ENCODE peak calls at places on chromosome 4, in six cellular contexts. One of them, this sample, is unnamed. For H3K4me1, the result is how much of the 10 kb centered on the place peaks cover.

GRCh38 chr4:13888112-13888511 is 260.6 kb upstream of the BOD1L1 start:
- DNase-seq in hepatocyte: no peak
- DNase-seq in breast epithelium: no peak
- DNase-seq in sigmoid colon: no peak
- DNase-seq in MM.1S: no peak
- DNase-seq in adrenal gland: no peak
- DNase-seq in this sample: peak

GRCh38 chr4:55440786-55441185 is 45.0 kb downstream of the TMEM165 start:
- DNase-seq in breast epithelium: no peak
- DNase-seq in sigmoid colon: no peak
- DNase-seq in MM.1S: no peak
- DNase-seq in adrenal gland: no peak
- DNase-seq in hepatocyte: no peak
- DNase-seq in this sample: no peak

GRCh38 chr4:112766422-112766821 is 129.5 kb downstream of the LARP7 start:
- DNase-seq in hepatocyte: peak
- DNase-seq in sigmoid colon: no peak
- DNase-seq in breast epithelium: no peak
- DNase-seq in adrenal gland: no peak
- DNase-seq in MM.1S: peak
- DNase-seq in this sample: peak

GRCh38 chr4:108342325-108342986 is 173.7 kb upstream of the LEF1 start:
- DNase-seq in adrenal gland: no peak
- DNase-seq in hepatocyte: no peak
- DNase-seq in sigmoid colon: no peak
- DNase-seq in breast epithelium: no peak
- DNase-seq in MM.1S: peak
- DNase-seq in this sample: no peak

GRCh38 chr4:188127157-188127874 is 11.9 kb upstream of the TRIML1 start:
- DNase-seq in breast epithelium: no peak
- DNase-seq in adrenal gland: peak
- DNase-seq in MM.1S: no peak
- DNase-seq in hepatocyte: peak
- DNase-seq in sigmoid colon: no peak
- DNase-seq in this sample: no peak

GRCh38 chr4:77745792-77746191 is 73.4 kb downstream of the CNOT6L start:
- DNase-seq in hepatocyte: no peak
- DNase-seq in sigmoid colon: no peak
- DNase-seq in breast epithelium: no peak
- DNase-seq in adrenal gland: no peak
- DNase-seq in MM.1S: no peak
- DNase-seq in this sample: no peak

GRCh38 chr4:163107754-163108153 is 58.9 kb downstream of the NAF1 start:
- DNase-seq in hepatocyte: no peak
- DNase-seq in MM.1S: peak
- DNase-seq in adrenal gland: no peak
- DNase-seq in sigmoid colon: no peak
- DNase-seq in breast epithelium: no peak
- DNase-seq in this sample: peak

GRCh38 chr4:45347056-45347455 is 620.7 kb upstream of the GNPDA2 start:
- DNase-seq in breast epithelium: no peak
- DNase-seq in MM.1S: no peak
- DNase-seq in hepatocyte: no peak
- DNase-seq in adrenal gland: no peak
- DNase-seq in sigmoid colon: no peak
- DNase-seq in this sample: no peak

GRCh38 chr4:98262431-98262830 is 1.2 kb downstream of the RAP1GDS1 start:
- DNase-seq in MM.1S: no peak
- DNase-seq in breast epithelium: no peak
- DNase-seq in hepatocyte: no peak
- DNase-seq in adrenal gland: no peak
- DNase-seq in sigmoid colon: no peak
- DNase-seq in this sample: peak

GRCh38 chr4:121519236-121519838 is 138.5 kb upstream of the QRFPR start:
- DNase-seq in hepatocyte: no peak
- DNase-seq in sigmoid colon: no peak
- DNase-seq in breast epithelium: no peak
- DNase-seq in adrenal gland: no peak
- DNase-seq in MM.1S: no peak
- DNase-seq in this sample: no peak

GRCh38 chr4:149835280-149835679 is 19.6 kb upstream of the IQCM start:
- DNase-seq in sigmoid colon: no peak
- DNase-seq in hepatocyte: no peak
- DNase-seq in adrenal gland: no peak
- DNase-seq in breast epithelium: no peak
- DNase-seq in MM.1S: no peak
- DNase-seq in this sample: no peak

GRCh38 chr4:7252510-7253340 is 60.4 kb downstream of the SORCS2 start:
- DNase-seq in sigmoid colon: no peak
- DNase-seq in breast epithelium: no peak
- DNase-seq in hepatocyte: no peak
- DNase-seq in adrenal gland: no peak
- DNase-seq in MM.1S: no peak
- DNase-seq in this sample: no peak

GRCh38 chr4:154361450-154361849 is 130.1 kb downstream of the DCHS2 start:
- DNase-seq in breast epithelium: no peak
- DNase-seq in adrenal gland: no peak
- DNase-seq in sigmoid colon: no peak
- DNase-seq in MM.1S: peak
- DNase-seq in hepatocyte: no peak
- DNase-seq in this sample: no peak

GRCh38 chr4:174248407-174248806 is 35.1 kb downstream of the FBXO8 start:
- DNase-seq in breast epithelium: no peak
- DNase-seq in MM.1S: no peak
- DNase-seq in hepatocyte: no peak
- DNase-seq in adrenal gland: no peak
- DNase-seq in sigmoid colon: no peak
- DNase-seq in this sample: no peak

GRCh38 chr4:85952982-85953650 is 406.7 kb downstream of the MAPK10 start:
- DNase-seq in sigmoid colon: no peak
- DNase-seq in breast epithelium: no peak
- DNase-seq in adrenal gland: no peak
- DNase-seq in MM.1S: no peak
- DNase-seq in hepatocyte: no peak
- DNase-seq in this sample: no peak

GRCh38 chr4:165440415-165440882 is 61.6 kb downstream of the CPE start:
- DNase-seq in sigmoid colon: no peak
- DNase-seq in breast epithelium: no peak
- DNase-seq in MM.1S: no peak
- DNase-seq in adrenal gland: no peak
- DNase-seq in hepatocyte: peak
- DNase-seq in this sample: peak

GRCh38 chr4:95190751-95191436 is 357.9 kb downstream of the UNC5C start:
- DNase-seq in breast epithelium: no peak
- DNase-seq in hepatocyte: peak
- DNase-seq in MM.1S: no peak
- DNase-seq in adrenal gland: no peak
- DNase-seq in sigmoid colon: no peak
- DNase-seq in this sample: peak

GRCh38 chr4:169231647-169232262 is 39.0 kb downstream of the SH3RF1 start:
- DNase-seq in adrenal gland: no peak
- DNase-seq in sigmoid colon: no peak
- DNase-seq in MM.1S: no peak
- DNase-seq in breast epithelium: no peak
- DNase-seq in hepatocyte: no peak
- DNase-seq in this sample: no peak

GRCh38 chr4:81648576-81649272 is 177.0 kb upstream of the RASGEF1B start:
- DNase-seq in adrenal gland: no peak
- DNase-seq in hepatocyte: no peak
- DNase-seq in sigmoid colon: no peak
- DNase-seq in MM.1S: peak
- DNase-seq in breast epithelium: no peak
- DNase-seq in this sample: no peak

GRCh38 chr4:74456056-74456744 is 11.3 kb downstream of the AREG start:
- DNase-seq in adrenal gland: no peak
- DNase-seq in sigmoid colon: no peak
- DNase-seq in hepatocyte: no peak
- DNase-seq in MM.1S: no peak
- DNase-seq in breast epithelium: no peak
- DNase-seq in this sample: no peak

GRCh38 chr4:100417565-100417964 is 100.3 kb downstream of the EMCN start:
- DNase-seq in hepatocyte: no peak
- DNase-seq in sigmoid colon: no peak
- DNase-seq in breast epithelium: no peak
- DNase-seq in MM.1S: no peak
- DNase-seq in adrenal gland: peak
- DNase-seq in this sample: peak

GRCh38 chr4:156475322-156475721 is 496.3 kb downstream of the PDGFC start:
- DNase-seq in adrenal gland: no peak
- DNase-seq in breast epithelium: no peak
- DNase-seq in sigmoid colon: no peak
- DNase-seq in MM.1S: peak
- DNase-seq in hepatocyte: peak
- DNase-seq in this sample: peak

GRCh38 chr4:93780080-93780479 is 48.5 kb upstream of the ATOH1 start:
- DNase-seq in hepatocyte: no peak
- DNase-seq in breast epithelium: no peak
- DNase-seq in MM.1S: no peak
- DNase-seq in adrenal gland: no peak
- DNase-seq in sigmoid colon: no peak
- DNase-seq in this sample: no peak

GRCh38 chr4:24802648-24803047 is 7.3 kb downstream of the SOD3 start:
- DNase-seq in sigmoid colon: no peak
- DNase-seq in MM.1S: peak
- DNase-seq in hepatocyte: no peak
- DNase-seq in breast epithelium: no peak
- DNase-seq in adrenal gland: no peak
- DNase-seq in this sample: no peak

GRCh38 chr4:4987656-4988055 is 31.6 kb downstream of the CYTL1 start:
- DNase-seq in sigmoid colon: no peak
- DNase-seq in adrenal gland: no peak
- DNase-seq in MM.1S: no peak
- DNase-seq in breast epithelium: no peak
- DNase-seq in hepatocyte: no peak
- DNase-seq in this sample: no peak

GRCh38 chr4:22969314-22969896 is 276.7 kb downstream of the GBA3 start:
- DNase-seq in MM.1S: no peak
- DNase-seq in breast epithelium: no peak
- DNase-seq in adrenal gland: no peak
- DNase-seq in hepatocyte: peak
- DNase-seq in sigmoid colon: no peak
- DNase-seq in this sample: no peak

GRCh38 chr4:17010426-17011087 is 112.1 kb upstream of the LDB2 start:
- DNase-seq in MM.1S: peak
- DNase-seq in hepatocyte: no peak
- DNase-seq in sigmoid colon: no peak
- DNase-seq in breast epithelium: no peak
- DNase-seq in adrenal gland: no peak
- DNase-seq in this sample: no peak
- H3K4me1 ChIP-seq in MM.1S: under half
- H3K4me1 ChIP-seq in hepatocyte: under half
- H3K4me1 ChIP-seq in sigmoid colon: under half
- H3K4me1 ChIP-seq in breast epithelium: under half
- H3K4me1 ChIP-seq in adrenal gland: under half
- H3K4me1 ChIP-seq in this sample: under half

GRCh38 chr4:184262901-184263300 is 45.2 kb upstream of the ENPP6 start:
- DNase-seq in adrenal gland: no peak
- DNase-seq in sigmoid colon: no peak
- DNase-seq in breast epithelium: no peak
- DNase-seq in hepatocyte: no peak
- DNase-seq in MM.1S: no peak
- DNase-seq in this sample: peak

GRCh38 chr4:184263910-184264732 is 46.4 kb upstream of the ENPP6 start:
- DNase-seq in adrenal gland: peak
- DNase-seq in breast epithelium: peak
- DNase-seq in MM.1S: peak
- DNase-seq in hepatocyte: peak
- DNase-seq in sigmoid colon: peak
- DNase-seq in this sample: peak

GRCh38 chr4:184261246-184261645 is 43.6 kb upstream of the ENPP6 start:
- DNase-seq in breast epithelium: no peak
- DNase-seq in adrenal gland: no peak
- DNase-seq in sigmoid colon: no peak
- DNase-seq in hepatocyte: no peak
- DNase-seq in MM.1S: no peak
- DNase-seq in this sample: no peak

GRCh38 chr4:184265566-184266351 is 48.1 kb upstream of the ENPP6 start:
- DNase-seq in hepatocyte: no peak
- DNase-seq in MM.1S: peak
- DNase-seq in adrenal gland: no peak
- DNase-seq in sigmoid colon: no peak
- DNase-seq in breast epithelium: no peak
- DNase-seq in this sample: no peak

DNA sequence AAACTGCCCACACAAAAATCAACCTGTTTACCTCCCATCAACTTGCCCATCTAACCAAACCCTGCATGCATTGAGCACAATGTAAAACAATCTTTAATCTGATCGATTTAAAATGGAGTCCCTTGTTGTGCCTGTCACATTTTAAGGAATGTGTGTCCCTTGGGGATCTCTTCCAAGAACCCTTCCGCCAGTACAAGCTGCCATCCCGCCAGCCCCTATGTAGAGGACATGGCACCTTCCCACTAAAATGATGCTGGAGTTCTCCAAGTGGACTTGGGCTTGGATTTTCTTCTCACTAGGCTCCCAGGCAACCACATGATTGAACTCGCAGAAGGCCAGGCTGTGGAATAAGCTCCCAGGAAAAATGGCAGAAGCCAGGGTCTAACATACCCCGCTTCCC is 45.8 kb upstream of the ENPP6 start:
- DNase-seq in breast epithelium: no peak
- DNase-seq in MM.1S: no peak
- DNase-seq in hepatocyte: no peak
- DNase-seq in sigmoid colon: no peak
- DNase-seq in adrenal gland: no peak
- DNase-seq in this sample: no peak
- H3K4me1 ChIP-seq in breast epithelium: under half
- H3K4me1 ChIP-seq in MM.1S: under half
- H3K4me1 ChIP-seq in hepatocyte: under half
- H3K4me1 ChIP-seq in sigmoid colon: under half
- H3K4me1 ChIP-seq in adrenal gland: under half
- H3K4me1 ChIP-seq in this sample: under half

GRCh38 chr4:140046573-140046972 is 107.4 kb downstream of the MAML3 start:
- DNase-seq in sigmoid colon: no peak
- DNase-seq in MM.1S: no peak
- DNase-seq in adrenal gland: no peak
- DNase-seq in hepatocyte: no peak
- DNase-seq in breast epithelium: no peak
- DNase-seq in this sample: no peak
- H3K4me1 ChIP-seq in sigmoid colon: under half
- H3K4me1 ChIP-seq in MM.1S: under half
- H3K4me1 ChIP-seq in adrenal gland: under half
- H3K4me1 ChIP-seq in hepatocyte: under half
- H3K4me1 ChIP-seq in breast epithelium: under half
- H3K4me1 ChIP-seq in this sample: half or more

GRCh38 chr4:53010320-53010719 is 148.2 kb downstream of the RASL11B start:
- DNase-seq in hepatocyte: peak
- DNase-seq in sigmoid colon: peak
- DNase-seq in adrenal gland: peak
- DNase-seq in breast epithelium: no peak
- DNase-seq in MM.1S: no peak
- DNase-seq in this sample: peak
- H3K4me1 ChIP-seq in hepatocyte: half or more
- H3K4me1 ChIP-seq in sigmoid colon: under half
- H3K4me1 ChIP-seq in adrenal gland: half or more
- H3K4me1 ChIP-seq in breast epithelium: under half
- H3K4me1 ChIP-seq in MM.1S: under half
- H3K4me1 ChIP-seq in this sample: half or more

This sample was measured in cardiac muscle cell.